ENCODE peak calls at places on chromosomes 3 and 15, in five cellular contexts. C, X, J, L and G are unnamed samples.

GRCh38 chr15:73991260-73991659 is 835 bp downstream of the STOML1 start:
- DNase-seq in X (no peak), L (no peak), J (peak), C (no peak), G (no peak)

GRCh38 chr15:48566669-48567068 is 78.8 kb downstream of the FBN1 start:
- DNase-seq in C (no peak), L (no peak), J (peak), X (no peak), G (peak)

GRCh38 chr15:62756326-62756994 is 286.1 kb upstream of the TPM1 start:
- DNase-seq in C (no peak), J (no peak), X (no peak), L (no peak), G (no peak)

GRCh38 chr3:35505181-35505580 is 134.1 kb upstream of the ARPP21 start:
- DNase-seq in X (no peak), C (no peak), L (no peak), J (no peak), G (no peak)

GRCh38 chr3:25259871-25260270 is 168.2 kb upstream of the RARB start:
- DNase-seq in J (no peak), C (no peak), L (peak), X (no peak), G (no peak)

GRCh38 chr15:70420421-70421196 is 322.9 kb upstream of the TLE3 start:
- DNase-seq in J (no peak), L (no peak), C (no peak), X (no peak), G (no peak)

GRCh38 chr3:182258538-182259177 is 534.6 kb upstream of the ATP11B start:
- DNase-seq in J (peak), X (no peak), C (no peak), L (no peak), G (no peak)

GRCh38 chr3:196216681-196217211 is 412 bp downstream of the SLC51A start:
- DNase-seq in L (no peak), X (no peak), C (no peak), J (no peak), G (no peak)

GRCh38 chr15:51536965-51537574 is 85.5 kb downstream of the DMXL2 start:
- DNase-seq in C (no peak), J (peak), X (no peak), L (no peak), G (no peak)

GRCh38 chr3:74713977-74714376 is 99.5 kb upstream of the CNTN3 start:
- DNase-seq in C (no peak), L (no peak), J (no peak), X (no peak), G (no peak)

GRCh38 chr3:13178107-13178506 is 104.9 kb upstream of the IQSEC1 start:
- DNase-seq in X (no peak), L (no peak), C (no peak), J (no peak), G (no peak)

GRCh38 chr15:70172124-70172523 is 74.4 kb upstream of the TLE3 start:
- DNase-seq in X (no peak), J (no peak), C (no peak), L (no peak), G (no peak)

GRCh38 chr3:67329358-67329757 is 325.1 kb downstream of the SUCLG2 start:
- DNase-seq in C (peak), L (no peak), J (no peak), X (no peak), G (no peak)

GRCh38 chr3:113663324-113663750 is 33.1 kb downstream of the USF3 start:
- DNase-seq in L (no peak), X (no peak), C (no peak), J (no peak), G (no peak)

GRCh38 chr3:41693799-41694198 is 268.1 kb downstream of the ULK4 start:
- DNase-seq in C (no peak), L (no peak), J (no peak), X (no peak), G (no peak)

GRCh38 chr3:119239421-119239820 is 1.3 kb downstream of the B4GALT4 start:
- DNase-seq in C (no peak), X (no peak), J (peak), L (no peak), G (no peak)

GRCh38 chr3:65875395-65876027 is 163.2 kb downstream of the MAGI1 start:
- DNase-seq in C (no peak), L (no peak), J (no peak), X (no peak), G (no peak)

GRCh38 chr15:77120576-77120975 is 49.7 kb upstream of the TSPAN3 start:
- DNase-seq in J (no peak), X (no peak), L (no peak), C (no peak), G (no peak)

GRCh38 chr3:13637953-13638352 is 89.0 kb downstream of the FBLN2 start:
- DNase-seq in J (no peak), X (no peak), L (no peak), C (no peak), G (no peak)

GRCh38 chr3:177565981-177566380 is 368.7 kb upstream of the TBL1XR1 start:
- DNase-seq in C (no peak), L (no peak), X (no peak), J (no peak), G (no peak)

GRCh38 chr15:88497109-88497761 is 29.7 kb downstream of the MRPS11 start:
- DNase-seq in L (no peak), X (no peak), J (no peak), C (no peak), G (no peak)

GRCh38 chr3:52682016-52682415 is 3.7 kb downstream of the PBRM1 start:
- DNase-seq in J (peak), C (peak), L (no peak), X (no peak), G (peak)